ENCODE peak calls at places on chromosomes 1 and 21, in four cellular contexts. One of them, this sample, is unnamed.

GRCh38 chr1:154819628-154820590 is 50.2 kb downstream of the KCNN3 start:
- DNase-seq in Calu3: peak
- DNase-seq in breast epithelium: no peak
- DNase-seq in fibroblast of mammary gland: peak
- DNase-seq in this sample: peak

GRCh38 chr1:172241540-172241939 is 178.9 kb upstream of the C1orf105 start:
- DNase-seq in Calu3: no peak
- DNase-seq in breast epithelium: no peak
- DNase-seq in fibroblast of mammary gland: no peak
- DNase-seq in this sample: no peak

GRCh38 chr1:226129230-226129629 is 57.3 kb downstream of the ACBD3 start:
- DNase-seq in Calu3: no peak
- DNase-seq in breast epithelium: no peak
- DNase-seq in fibroblast of mammary gland: no peak
- DNase-seq in this sample: no peak

GRCh38 chr1:201760516-201760915 is 68.4 kb upstream of the IPO9 start:
- DNase-seq in Calu3: no peak
- DNase-seq in breast epithelium: no peak
- DNase-seq in fibroblast of mammary gland: peak
- DNase-seq in this sample: no peak

GRCh38 chr1:110390096-110390495 is 730 bp downstream of the SLC16A4 start:
- DNase-seq in Calu3: no peak
- DNase-seq in breast epithelium: no peak
- DNase-seq in fibroblast of mammary gland: peak
- DNase-seq in this sample: peak

GRCh38 chr1:205688681-205689080 is 8.4 kb upstream of the SLC45A3 start:
- DNase-seq in Calu3: no peak
- DNase-seq in breast epithelium: no peak
- DNase-seq in fibroblast of mammary gland: no peak
- DNase-seq in this sample: no peak

GRCh38 chr1:156050376-156050775 is 3.2 kb downstream of the UBQLN4 start:
- DNase-seq in Calu3: no peak
- DNase-seq in breast epithelium: no peak
- DNase-seq in fibroblast of mammary gland: no peak
- DNase-seq in this sample: no peak

GRCh38 chr1:88029899-88030298 is 654.2 kb upstream of the PKN2 start:
- DNase-seq in Calu3: no peak
- DNase-seq in breast epithelium: no peak
- DNase-seq in fibroblast of mammary gland: no peak
- DNase-seq in this sample: no peak

GRCh38 chr1:185670187-185670627 is 64.0 kb upstream of the HMCN1 start:
- DNase-seq in Calu3: peak
- DNase-seq in breast epithelium: no peak
- DNase-seq in fibroblast of mammary gland: peak
- DNase-seq in this sample: peak

GRCh38 chr1:198444792-198445191 is 95.7 kb downstream of the ATP6V1G3 start:
- DNase-seq in Calu3: no peak
- DNase-seq in breast epithelium: no peak
- DNase-seq in fibroblast of mammary gland: peak
- DNase-seq in this sample: peak

GRCh38 chr1:202254454-202255252 is 61.1 kb downstream of the LGR6 start:
- DNase-seq in Calu3: peak
- DNase-seq in breast epithelium: peak
- DNase-seq in fibroblast of mammary gland: no peak
- DNase-seq in this sample: no peak

GRCh38 chr1:245155186-245156040 is 628 bp downstream of the KIF26B start:
- DNase-seq in Calu3: peak
- DNase-seq in breast epithelium: no peak
- DNase-seq in fibroblast of mammary gland: no peak
- DNase-seq in this sample: peak

GRCh38 chr21:34617753-34618339 is 2.9 kb upstream of the RCAN1 start:
- DNase-seq in Calu3: no peak
- DNase-seq in breast epithelium: no peak
- DNase-seq in fibroblast of mammary gland: no peak
- DNase-seq in this sample: no peak

GRCh38 chr1:224503161-224504118 is 68.8 kb upstream of the WDR26 start:
- DNase-seq in Calu3: peak
- DNase-seq in breast epithelium: peak
- DNase-seq in fibroblast of mammary gland: peak
- DNase-seq in this sample: peak

GRCh38 chr1:221263831-221264767 is 384.9 kb downstream of the HLX start:
- DNase-seq in Calu3: peak
- DNase-seq in breast epithelium: no peak
- DNase-seq in fibroblast of mammary gland: peak
- DNase-seq in this sample: peak

GRCh38 chr1:229280037-229280828 is 9.3 kb downstream of the RAB4A start:
- DNase-seq in Calu3: no peak
- DNase-seq in breast epithelium: no peak
- DNase-seq in fibroblast of mammary gland: no peak
- DNase-seq in this sample: no peak

GRCh38 chr1:60571811-60572210 is 498.2 kb upstream of the C1orf87 start:
- DNase-seq in Calu3: no peak
- DNase-seq in breast epithelium: no peak
- DNase-seq in fibroblast of mammary gland: peak
- DNase-seq in this sample: peak

GRCh38 chr1:57232500-57232899 is 191.4 kb downstream of the DAB1 start:
- DNase-seq in Calu3: no peak
- DNase-seq in breast epithelium: no peak
- DNase-seq in fibroblast of mammary gland: peak
- DNase-seq in this sample: peak

GRCh38 chr1:153213519-153213918 is 3.9 kb upstream of the PRR9 start:
- DNase-seq in Calu3: no peak
- DNase-seq in breast epithelium: no peak
- DNase-seq in fibroblast of mammary gland: no peak
- DNase-seq in this sample: no peak

GRCh38 chr1:59163268-59164092 is 133.4 kb upstream of the FGGY start:
- DNase-seq in Calu3: no peak
- DNase-seq in breast epithelium: no peak
- DNase-seq in fibroblast of mammary gland: peak
- DNase-seq in this sample: peak

GRCh38 chr1:65431111-65431705 is 10.7 kb downstream of the LEPR start:
- DNase-seq in Calu3: no peak
- DNase-seq in breast epithelium: no peak
- DNase-seq in fibroblast of mammary gland: peak
- DNase-seq in this sample: no peak

GRCh38 chr1:165828581-165829329 is 1.3 kb downstream of the UCK2 start:
- DNase-seq in Calu3: peak
- DNase-seq in breast epithelium: peak
- DNase-seq in fibroblast of mammary gland: peak
- DNase-seq in this sample: peak

GRCh38 chr1:32818804-32819541 is 1.5 kb downstream of the S100PBP start:
- DNase-seq in Calu3: no peak
- DNase-seq in breast epithelium: no peak
- DNase-seq in fibroblast of mammary gland: no peak
- DNase-seq in this sample: no peak

GRCh38 chr1:32816676-32817158 is 441 bp downstream of the YARS1 start:
- DNase-seq in Calu3: no peak
- DNase-seq in breast epithelium: no peak
- DNase-seq in fibroblast of mammary gland: peak
- DNase-seq in this sample: peak

GRCh38 chr1:32817815-32818786 is 648 bp downstream of the S100PBP start:
- DNase-seq in Calu3: peak
- DNase-seq in breast epithelium: peak
- DNase-seq in fibroblast of mammary gland: peak
- DNase-seq in this sample: peak

GRCh38 chr1:32813941-32814739 is 3.0 kb downstream of the YARS1 start:
- DNase-seq in Calu3: no peak
- DNase-seq in breast epithelium: no peak
- DNase-seq in fibroblast of mammary gland: peak
- DNase-seq in this sample: peak

GRCh38 chr1:32817159-32817814 is at the start of the genes S100PBP and YARS1:
- DNase-seq in Calu3: peak
- DNase-seq in breast epithelium: peak
- DNase-seq in fibroblast of mammary gland: peak
- DNase-seq in this sample: peak
- TF ChIP-seq CTCF in Calu3: no peak
- TF ChIP-seq CTCF in breast epithelium: peak
- TF ChIP-seq CTCF in fibroblast of mammary gland: no peak
- TF ChIP-seq CTCF in this sample: no peak

GRCh38 chr1:62406576-62406975 is 30.3 kb upstream of the USP1 start:
- DNase-seq in Calu3: no peak
- DNase-seq in breast epithelium: no peak
- DNase-seq in fibroblast of mammary gland: no peak
- DNase-seq in this sample: no peak
- TF ChIP-seq CTCF in Calu3: no peak
- TF ChIP-seq CTCF in breast epithelium: no peak
- TF ChIP-seq CTCF in fibroblast of mammary gland: no peak
- TF ChIP-seq CTCF in this sample: no peak

DNA sequence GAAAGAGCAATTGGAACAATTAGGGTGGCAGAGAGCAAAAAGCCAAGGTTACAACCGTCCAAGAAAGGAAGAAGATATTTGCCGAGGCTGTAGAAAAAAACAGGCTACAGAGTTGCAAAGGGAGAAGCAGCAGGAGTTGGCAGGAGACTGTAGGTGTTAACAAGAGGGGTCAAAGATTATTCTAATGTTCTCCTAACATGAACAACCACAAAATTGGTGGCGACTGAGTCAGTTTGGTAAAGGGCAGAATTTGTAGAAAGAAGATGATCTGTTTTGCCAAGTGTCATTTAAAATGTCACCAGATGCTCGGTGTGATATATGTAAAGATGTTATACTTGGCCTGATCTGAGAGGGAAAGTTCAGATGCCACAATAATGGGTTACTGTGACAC is 401 bp upstream of the PRUNE1 start:
- DNase-seq in Calu3: no peak
- DNase-seq in breast epithelium: no peak
- DNase-seq in fibroblast of mammary gland: no peak
- DNase-seq in this sample: no peak
- TF ChIP-seq CTCF in Calu3: no peak
- TF ChIP-seq CTCF in breast epithelium: no peak
- TF ChIP-seq CTCF in fibroblast of mammary gland: no peak
- TF ChIP-seq CTCF in this sample: no peak

DNA sequence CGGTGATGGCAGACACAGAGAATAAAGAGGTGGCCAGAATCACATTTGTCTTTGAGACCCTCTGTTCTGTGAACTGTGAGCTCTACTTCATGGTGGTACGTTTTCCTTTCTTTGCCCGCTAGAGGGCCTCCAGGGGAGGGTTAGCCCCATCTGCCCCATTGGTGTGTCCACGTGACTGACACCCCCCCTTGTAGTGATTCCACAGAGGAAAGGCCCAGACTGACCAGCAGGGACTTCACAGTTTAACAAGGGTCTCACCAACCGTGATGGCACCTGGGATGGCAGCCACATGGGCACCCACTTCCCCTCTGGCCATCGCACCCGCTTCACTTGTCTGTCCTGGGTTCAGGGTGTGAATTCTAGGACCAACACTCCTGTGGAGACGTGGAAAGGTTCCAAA is 22.3 kb upstream of the SARS1 start:
- DNase-seq in Calu3: peak
- DNase-seq in breast epithelium: no peak
- DNase-seq in fibroblast of mammary gland: no peak
- DNase-seq in this sample: no peak
- TF ChIP-seq CTCF in Calu3: peak
- TF ChIP-seq CTCF in breast epithelium: no peak
- TF ChIP-seq CTCF in fibroblast of mammary gland: peak
- TF ChIP-seq CTCF in this sample: peak

DNA sequence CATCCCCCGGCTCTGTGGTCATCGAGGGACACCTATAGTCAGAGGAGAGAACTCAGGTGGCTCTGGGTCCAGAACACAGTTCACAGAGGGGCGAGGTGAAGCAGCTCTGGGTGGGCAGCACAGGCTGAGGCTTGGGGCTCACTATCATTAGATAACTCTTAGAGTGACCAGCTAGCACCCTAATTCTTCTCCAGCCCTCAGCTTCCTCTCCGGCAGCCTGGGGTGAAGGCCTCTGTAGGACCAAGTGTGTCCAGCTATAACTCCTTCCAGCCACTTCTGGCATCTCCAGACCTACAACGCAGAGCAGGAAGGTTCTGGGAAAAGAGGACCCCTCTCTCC is 1.4 kb downstream of the ARTN start:
- DNase-seq in Calu3: no peak
- DNase-seq in breast epithelium: no peak
- DNase-seq in fibroblast of mammary gland: no peak
- DNase-seq in this sample: no peak
- TF ChIP-seq CTCF in Calu3: no peak
- TF ChIP-seq CTCF in breast epithelium: no peak
- TF ChIP-seq CTCF in fibroblast of mammary gland: no peak
- TF ChIP-seq CTCF in this sample: no peak

GRCh38 chr1:183778006-183778405 is 26.9 kb upstream of the RGL1 start:
- DNase-seq in Calu3: no peak
- DNase-seq in breast epithelium: no peak
- DNase-seq in fibroblast of mammary gland: no peak
- DNase-seq in this sample: no peak

GRCh38 chr1:183774938-183775337 is 30.0 kb upstream of the RGL1 start:
- DNase-seq in Calu3: no peak
- DNase-seq in breast epithelium: no peak
- DNase-seq in fibroblast of mammary gland: no peak
- DNase-seq in this sample: no peak

GRCh38 chr1:183778568-183779433 is 26.1 kb upstream of the RGL1 start:
- DNase-seq in Calu3: no peak
- DNase-seq in breast epithelium: no peak
- DNase-seq in fibroblast of mammary gland: no peak
- DNase-seq in this sample: no peak

GRCh38 chr1:183776731-183777130 is 28.2 kb upstream of the RGL1 start:
- DNase-seq in Calu3: no peak
- DNase-seq in breast epithelium: no peak
- DNase-seq in fibroblast of mammary gland: peak
- DNase-seq in this sample: no peak

GRCh38 chr1:183777359-183777758 is 27.6 kb upstream of the RGL1 start:
- DNase-seq in Calu3: no peak
- DNase-seq in breast epithelium: no peak
- DNase-seq in fibroblast of mammary gland: peak
- DNase-seq in this sample: no peak
- TF ChIP-seq CTCF in Calu3: no peak
- TF ChIP-seq CTCF in breast epithelium: no peak
- TF ChIP-seq CTCF in fibroblast of mammary gland: no peak
- TF ChIP-seq CTCF in this sample: no peak

DNA sequence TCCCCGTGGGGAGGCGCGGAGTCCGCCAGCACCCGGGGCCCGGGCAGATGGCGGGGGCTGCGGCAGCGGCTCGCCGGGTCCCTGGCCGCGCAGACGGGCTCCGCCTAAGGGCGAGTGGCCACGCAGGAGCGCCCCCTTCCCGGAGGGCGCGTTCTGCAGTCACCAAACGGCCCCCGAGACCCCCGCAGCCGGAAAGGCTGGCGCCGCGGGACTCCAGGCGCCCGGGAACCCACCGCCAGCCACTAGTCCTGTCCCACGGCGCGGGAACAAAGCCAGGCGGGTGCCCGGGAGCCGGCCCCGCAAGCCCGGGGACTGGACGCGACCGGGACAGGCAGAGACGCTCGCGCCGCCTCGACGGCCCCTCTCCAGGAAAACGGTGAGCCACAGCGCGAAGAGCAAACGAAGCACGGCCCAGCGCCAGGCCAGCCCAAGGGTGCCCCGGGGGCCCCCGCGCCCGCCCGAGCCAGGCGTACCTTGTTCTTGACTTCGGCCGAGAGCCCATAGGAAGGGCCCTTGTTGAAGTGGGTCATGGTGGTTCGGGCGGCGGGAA is 470 bp downstream of the CNN3 start:
- DNase-seq in Calu3: peak
- DNase-seq in breast epithelium: peak
- DNase-seq in fibroblast of mammary gland: peak
- DNase-seq in this sample: no peak
- TF ChIP-seq CTCF in Calu3: peak
- TF ChIP-seq CTCF in breast epithelium: peak
- TF ChIP-seq CTCF in fibroblast of mammary gland: peak
- TF ChIP-seq CTCF in this sample: peak

This sample was measured in bronchial epithelial cell.